ENCODE peak calls at places on chromosomes 2 and 18, in seven cellular contexts. N is NCI-H226; D is GM19239; C is psoas muscle; A is HAP-1; W is AG08396; L is stimulated activated CD4-positive, alpha-beta T cell treated with anti-CD3 and anti-CD28 coated beads, Interleukin-1b, Interleukin-23, amount 100 ng/mL, for 1 hour. Y is an unnamed sample.

GRCh38 chr18:35926884-35927283 is 45.6 kb upstream of the RMP24 start:
- DNase-seq in D (no peak), A (no peak), N (no peak), L (no peak), C (no peak), W (no peak), Y (no peak)

GRCh38 chr18:78584167-78585022 is 395.2 kb upstream of the SALL3 start:
- DNase-seq in D (no peak), A (no peak), N (no peak), L (no peak), W (no peak), C (no peak), Y (no peak)

GRCh38 chr2:37797081-37797480 is 125.6 kb upstream of the CDC42EP3 start:
- DNase-seq in D (no peak), A (no peak), C (no peak), L (no peak), N (peak), W (no peak), Y (no peak)

GRCh38 chr2:189819297-189819704 is 35.1 kb downstream of the PMS1 start:
- DNase-seq in A (no peak), W (peak), N (peak), C (no peak), D (no peak), L (no peak), Y (no peak)

GRCh38 chr18:76361219-76361618 is 133.8 kb downstream of the ZNF516 start:
- DNase-seq in N (no peak), L (no peak), C (no peak), D (no peak), A (peak), W (no peak), Y (no peak)

GRCh38 chr2:218516614-218517013 is 51.5 kb downstream of the USP37 start:
- DNase-seq in D (no peak), L (no peak), C (no peak), N (no peak), W (peak), A (peak), Y (no peak)

GRCh38 chr18:55252946-55253345 is 293.7 kb upstream of the CCDC68 start:
- DNase-seq in W (no peak), A (no peak), D (no peak), L (no peak), C (no peak), N (no peak), Y (no peak)

GRCh38 chr18:32674491-32674890 is 98.3 kb downstream of the KLHL14 start:
- DNase-seq in D (no peak), A (no peak), C (no peak), N (no peak), W (no peak), L (no peak), Y (no peak)

GRCh38 chr2:132701810-132702209 is 31.8 kb upstream of the LYPD1 start:
- DNase-seq in A (no peak), W (peak), N (no peak), L (no peak), D (no peak), C (no peak), Y (no peak)

Y was measured in activated T-cell treated with anti-CD3 and anti-CD28 coated beads, Interleukin-2, amount 50 U/mL, for 48 hours.